ENCODE peak calls at places on chromosomes 1 and 21, in four cellular contexts. R is GM18507; I is mucosa of gallbladder; F is activated CD8-positive, alpha-beta T cell treated with anti-CD3 and anti-CD28 coated beads for 36 hours. Y is an unnamed sample.

GRCh38 chr1:50968884-50969610 is 998 bp upstream of the CDKN2C start:
- DNase-seq in F (peak; percentile 58), R (no peak), I (peak; percentile 37), Y (peak; percentile 83)

GRCh38 chr1:184624051-184624450 is 130.6 kb downstream of the EDEM3 start:
- DNase-seq in F (no peak), R (no peak), I (no peak), Y (no peak)

GRCh38 chr1:162663589-162664030 is 31.3 kb downstream of the DDR2 start:
- DNase-seq in F (no peak), I (peak; percentile 17), R (no peak), Y (no peak)

GRCh38 chr21:45543710-45544448 is 1.6 kb upstream of the SLC19A1 start:
- DNase-seq in I (no peak), R (no peak), F (no peak), Y (no peak)

GRCh38 chr1:24111998-24112380 is at the start of gene MYOM3:
- DNase-seq in R (no peak), F (no peak), I (no peak), Y (no peak)

GRCh38 chr21:38807987-38808386 is 2.3 kb downstream of the ETS2 start:
- DNase-seq in I (no peak), F (no peak), R (no peak), Y (no peak)

GRCh38 chr1:234206651-234207284 is 166.5 kb upstream of the COA6 start:
- DNase-seq in F (no peak), I (no peak), R (no peak), Y (no peak)

GRCh38 chr1:244874974-244875579 is 10.7 kb upstream of the HNRNPU start:
- DNase-seq in F (no peak), I (no peak), R (no peak), Y (peak; percentile 65)

GRCh38 chr1:207903053-207903452 is 7.9 kb downstream of the CD34 start:
- DNase-seq in F (no peak), I (no peak), R (no peak), Y (no peak)

GRCh38 chr1:13754510-13755103 is 54.6 kb downstream of the PRDM2 start:
- DNase-seq in I (no peak), F (no peak), R (no peak), Y (no peak)

GRCh38 chr1:10596780-10597179 is 122.0 kb downstream of the PEX14 start:
- DNase-seq in I (no peak), F (no peak), R (no peak), Y (no peak)